ENCODE peak calls at places on chromosomes 5 and 9, in eight cellular contexts. One of them, this sample, is unnamed.

GRCh38 chr5:103178167-103178566 is 58.1 kb downstream of the PPIP5K2 start:
- DNase-seq in heart left ventricle: no peak
- DNase-seq in adrenal gland: no peak
- DNase-seq in IMR-90: no peak
- DNase-seq in HCT116: no peak
- DNase-seq in stomach: no peak
- DNase-seq in ovary: no peak
- DNase-seq in Peyer's patch: no peak
- DNase-seq in this sample: no peak

GRCh38 chr9:131095666-131096489 is 453 bp upstream of the AIF1L start:
- DNase-seq in heart left ventricle: peak; percentile 45
- DNase-seq in HCT116: peak; percentile 22
- DNase-seq in stomach: peak; percentile 31
- DNase-seq in Peyer's patch: no peak
- DNase-seq in adrenal gland: peak; percentile 33
- DNase-seq in ovary: no peak
- DNase-seq in IMR-90: no peak
- DNase-seq in this sample: no peak

GRCh38 chr9:132099741-132100407 is 20.2 kb upstream of the MED27 start:
- DNase-seq in IMR-90: peak; percentile 6
- DNase-seq in adrenal gland: no peak
- DNase-seq in stomach: no peak
- DNase-seq in ovary: no peak
- DNase-seq in Peyer's patch: no peak
- DNase-seq in HCT116: no peak
- DNase-seq in heart left ventricle: no peak
- DNase-seq in this sample: no peak

GRCh38 chr5:4942831-4943178 is 197.3 kb upstream of the ADAMTS16 start:
- DNase-seq in stomach: no peak
- DNase-seq in ovary: no peak
- DNase-seq in heart left ventricle: no peak
- DNase-seq in Peyer's patch: no peak
- DNase-seq in HCT116: no peak
- DNase-seq in adrenal gland: no peak
- DNase-seq in IMR-90: no peak
- DNase-seq in this sample: no peak

GRCh38 chr5:61100425-61100824 is 61.8 kb downstream of the SMIM15 start:
- DNase-seq in IMR-90: no peak
- DNase-seq in stomach: no peak
- DNase-seq in heart left ventricle: no peak
- DNase-seq in ovary: no peak
- DNase-seq in adrenal gland: no peak
- DNase-seq in Peyer's patch: no peak
- DNase-seq in HCT116: no peak
- DNase-seq in this sample: no peak

GRCh38 chr5:137758719-137759312 is 4.7 kb upstream of the HNRNPA0 start:
- DNase-seq in ovary: no peak
- DNase-seq in stomach: no peak
- DNase-seq in Peyer's patch: no peak
- DNase-seq in heart left ventricle: no peak
- DNase-seq in adrenal gland: no peak
- DNase-seq in IMR-90: no peak
- DNase-seq in HCT116: no peak
- DNase-seq in this sample: no peak

GRCh38 chr5:55440188-55440646 is 94.5 kb downstream of the PLPP1 start:
- DNase-seq in adrenal gland: no peak
- DNase-seq in IMR-90: peak; percentile 34
- DNase-seq in ovary: no peak
- DNase-seq in stomach: no peak
- DNase-seq in HCT116: no peak
- DNase-seq in heart left ventricle: no peak
- DNase-seq in Peyer's patch: no peak
- DNase-seq in this sample: no peak

GRCh38 chr5:76582252-76583162 is 40.7 kb downstream of the F2RL2 start:
- DNase-seq in adrenal gland: no peak
- DNase-seq in Peyer's patch: no peak
- DNase-seq in stomach: no peak
- DNase-seq in ovary: no peak
- DNase-seq in heart left ventricle: no peak
- DNase-seq in IMR-90: peak; percentile 77
- DNase-seq in HCT116: no peak
- DNase-seq in this sample: no peak

GRCh38 chr5:37776826-37777225 is 63.0 kb downstream of the GDNF start:
- DNase-seq in stomach: no peak
- DNase-seq in IMR-90: peak; percentile 45
- DNase-seq in Peyer's patch: no peak
- DNase-seq in heart left ventricle: no peak
- DNase-seq in ovary: no peak
- DNase-seq in adrenal gland: no peak
- DNase-seq in HCT116: no peak
- DNase-seq in this sample: no peak

GRCh38 chr9:126664893-126665695 is 51.4 kb downstream of the LMX1B start:
- DNase-seq in adrenal gland: no peak
- DNase-seq in heart left ventricle: no peak
- DNase-seq in IMR-90: no peak
- DNase-seq in Peyer's patch: no peak
- DNase-seq in HCT116: no peak
- DNase-seq in stomach: no peak
- DNase-seq in ovary: no peak
- DNase-seq in this sample: no peak

GRCh38 chr5:35876922-35877321 is 20.2 kb downstream of the IL7R start:
- DNase-seq in Peyer's patch: no peak
- DNase-seq in IMR-90: no peak
- DNase-seq in HCT116: no peak
- DNase-seq in ovary: no peak
- DNase-seq in adrenal gland: no peak
- DNase-seq in heart left ventricle: no peak
- DNase-seq in stomach: no peak
- DNase-seq in this sample: no peak

DNA sequence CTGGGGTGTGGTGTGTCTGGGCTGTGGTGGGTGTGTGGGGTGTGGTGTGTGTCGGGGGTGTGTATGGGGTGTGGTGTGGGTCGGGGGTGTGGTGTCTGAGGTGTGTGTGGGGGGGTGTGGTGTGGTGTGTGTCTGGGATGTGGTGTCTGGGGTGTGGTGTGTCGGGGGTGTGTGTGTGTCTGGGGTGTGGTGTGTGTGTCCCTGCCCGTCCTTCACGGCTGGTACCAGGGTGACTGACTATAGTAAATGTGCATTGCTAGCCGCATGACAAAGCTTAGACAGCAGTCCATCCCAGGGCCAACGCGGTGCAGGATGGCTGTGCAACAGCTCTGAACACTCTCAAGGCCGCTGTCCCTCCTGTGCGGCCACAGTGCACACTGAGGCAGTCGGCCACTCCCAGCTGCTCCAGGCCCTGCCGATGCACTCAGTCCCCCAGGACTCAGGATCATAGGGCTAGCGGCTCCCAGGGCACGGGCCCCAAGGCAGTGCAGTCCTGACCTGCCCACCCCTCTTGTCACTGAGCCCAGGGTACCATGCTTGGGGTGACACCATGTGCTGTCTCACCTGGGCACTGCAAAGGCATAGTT is 54.0 kb downstream of the SECISBP2 start:
- DNase-seq in adrenal gland: no peak
- DNase-seq in stomach: no peak
- DNase-seq in IMR-90: no peak
- DNase-seq in Peyer's patch: no peak
- DNase-seq in heart left ventricle: no peak
- DNase-seq in HCT116: no peak
- DNase-seq in ovary: no peak
- DNase-seq in this sample: no peak
- TF ChIP-seq POLR2A in adrenal gland: no peak
- TF ChIP-seq POLR2A in stomach: no peak
- TF ChIP-seq POLR2A in IMR-90: no peak
- TF ChIP-seq POLR2A in Peyer's patch: no peak
- TF ChIP-seq POLR2A in heart left ventricle: no peak
- TF ChIP-seq POLR2A in HCT116: no peak
- TF ChIP-seq POLR2A in ovary: no peak
- TF ChIP-seq POLR2A in this sample: no peak

DNA sequence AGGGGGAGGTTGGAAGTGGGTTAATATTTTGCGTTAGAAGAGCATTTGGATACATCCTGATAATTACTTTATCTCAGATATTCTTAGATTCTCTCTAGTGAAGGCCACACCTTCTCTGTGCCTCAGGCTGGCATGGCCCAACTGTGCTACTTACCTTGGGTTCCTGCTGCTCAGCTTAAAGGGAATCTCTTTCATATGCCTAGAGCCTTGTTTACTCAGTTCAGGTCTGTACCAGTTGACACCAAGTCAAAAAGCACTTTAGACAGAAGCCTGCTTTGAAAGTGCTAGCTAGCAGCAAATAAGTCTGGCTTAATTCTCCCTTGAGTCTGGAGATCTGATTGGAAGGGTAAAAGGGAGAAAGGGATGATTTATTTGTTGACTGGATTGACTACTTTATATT is 74.8 kb downstream of the GHR start:
- DNase-seq in HCT116: no peak
- DNase-seq in heart left ventricle: no peak
- DNase-seq in IMR-90: no peak
- DNase-seq in Peyer's patch: no peak
- DNase-seq in ovary: no peak
- DNase-seq in adrenal gland: no peak
- DNase-seq in stomach: no peak
- DNase-seq in this sample: no peak
- H3K4me1 ChIP-seq in HCT116: no peaks in the 10 kb centered on the region
- H3K4me1 ChIP-seq in heart left ventricle: peaks cover under 1% of the 10 kb centered on the region
- H3K4me1 ChIP-seq in IMR-90: no peaks in the 10 kb centered on the region
- H3K4me1 ChIP-seq in Peyer's patch: no peaks in the 10 kb centered on the region
- H3K4me1 ChIP-seq in ovary: peaks cover 1% of the 10 kb centered on the region
- H3K4me1 ChIP-seq in adrenal gland: peaks cover 32% of the 10 kb centered on the region
- H3K4me1 ChIP-seq in stomach: no peaks in the 10 kb centered on the region
- H3K4me1 ChIP-seq in this sample: peaks cover 44% of the 10 kb centered on the region

GRCh38 chr9:69745716-69746538 is 13.9 kb downstream of the PTAR1 start:
- DNase-seq in heart left ventricle: no peak
- DNase-seq in adrenal gland: no peak
- DNase-seq in IMR-90: peak; percentile 47
- DNase-seq in Peyer's patch: no peak
- DNase-seq in ovary: no peak
- DNase-seq in HCT116: no peak
- DNase-seq in stomach: no peak
- DNase-seq in this sample: no peak
- TF ChIP-seq CTCF in heart left ventricle: no peak
- TF ChIP-seq CTCF in adrenal gland: no peak
- TF ChIP-seq CTCF in IMR-90: peak; percentile 49
- TF ChIP-seq CTCF in Peyer's patch: no peak
- TF ChIP-seq CTCF in ovary: no peak
- TF ChIP-seq CTCF in HCT116: no peak
- TF ChIP-seq CTCF in stomach: no peak
- TF ChIP-seq CTCF in this sample: peak; percentile 14

DNA sequence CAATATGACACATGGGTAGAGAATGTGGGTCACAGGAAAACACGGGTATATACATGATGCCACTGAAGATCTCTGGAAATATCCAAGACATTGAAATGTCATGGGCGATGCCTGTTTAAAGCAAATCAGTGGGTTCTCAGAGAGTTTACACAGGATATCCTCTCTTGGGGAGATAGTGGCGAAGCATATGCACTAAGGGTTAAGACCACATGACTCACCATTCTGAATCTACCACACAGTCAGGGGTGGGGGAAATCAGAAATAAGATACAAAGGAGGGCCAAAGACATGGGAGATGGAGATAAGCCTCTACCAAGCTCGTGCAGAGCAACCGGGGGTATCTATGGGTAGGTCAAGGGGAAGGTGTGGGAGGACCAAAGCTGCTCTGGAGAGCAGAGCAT is 58.8 kb downstream of the SH3PXD2B start:
- DNase-seq in adrenal gland: peak; percentile 1
- DNase-seq in ovary: no peak
- DNase-seq in heart left ventricle: no peak
- DNase-seq in HCT116: no peak
- DNase-seq in IMR-90: peak; percentile 57
- DNase-seq in Peyer's patch: no peak
- DNase-seq in stomach: no peak
- DNase-seq in this sample: no peak
- TF ChIP-seq POLR2A in adrenal gland: no peak
- TF ChIP-seq POLR2A in ovary: no peak
- TF ChIP-seq POLR2A in heart left ventricle: no peak
- TF ChIP-seq POLR2A in HCT116: no peak
- TF ChIP-seq POLR2A in IMR-90: no peak
- TF ChIP-seq POLR2A in Peyer's patch: no peak
- TF ChIP-seq POLR2A in stomach: no peak
- TF ChIP-seq POLR2A in this sample: no peak

DNA sequence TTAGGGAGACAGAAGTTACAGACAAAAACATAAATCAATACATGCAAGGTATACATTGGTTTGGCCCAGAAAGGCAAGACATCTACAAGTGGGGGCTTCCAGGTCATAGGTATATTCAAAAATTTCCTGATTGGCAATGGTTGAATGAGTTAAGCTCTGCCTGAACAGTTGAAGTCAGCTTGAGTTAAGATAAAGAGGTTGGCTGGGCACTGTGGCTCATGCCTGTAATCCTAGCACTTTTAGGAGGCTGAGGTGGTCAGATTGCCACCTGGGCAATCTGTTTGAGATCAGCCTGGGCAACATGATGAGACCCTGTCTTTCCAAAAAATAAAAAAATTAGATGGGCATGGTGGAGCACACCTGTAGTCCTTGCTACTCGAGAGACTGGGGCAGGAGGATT is 16.3 kb downstream of the TMC1 start:
- DNase-seq in IMR-90: no peak
- DNase-seq in Peyer's patch: no peak
- DNase-seq in heart left ventricle: no peak
- DNase-seq in ovary: no peak
- DNase-seq in adrenal gland: no peak
- DNase-seq in stomach: no peak
- DNase-seq in HCT116: no peak
- DNase-seq in this sample: no peak
- H3K4me1 ChIP-seq in IMR-90: peaks cover 8% of the 10 kb centered on the region
- H3K4me1 ChIP-seq in Peyer's patch: no peaks in the 10 kb centered on the region
- H3K4me1 ChIP-seq in heart left ventricle: no peaks in the 10 kb centered on the region
- H3K4me1 ChIP-seq in ovary: no peaks in the 10 kb centered on the region
- H3K4me1 ChIP-seq in adrenal gland: no peaks in the 10 kb centered on the region
- H3K4me1 ChIP-seq in stomach: peaks cover 7% of the 10 kb centered on the region
- H3K4me1 ChIP-seq in HCT116: peaks cover 14% of the 10 kb centered on the region
- H3K4me1 ChIP-seq in this sample: no peaks in the 10 kb centered on the region